ENCODE peak calls at places on chromosomes 16 and 17, in ten cellular contexts. Z, L, A, V, P, E, X, Q, T and M are unnamed samples.
A peak's percentile ranks its signal among the peaks of the same experiment; 100 is the strongest.

GRCh38 chr16:75022567-75022966 is 23.7 kb downstream of the ZNRF1 start:
- DNase-seq in Z (no peak), L (no peak), A (no peak), V (no peak), P (no peak), E (no peak), X (no peak), Q (no peak), T (no peak), M (no peak)

GRCh38 chr16:55280622-55281021 is 43.4 kb upstream of the IRX6 start:
- DNase-seq in Z (no peak), L (no peak), A (no peak), V (no peak), P (no peak), E (no peak), X (no peak), Q (no peak), T (no peak), M (no peak)

GRCh38 chr17:46045639-46046038 is 46.6 kb downstream of the STH start:
- DNase-seq in Z (no peak), L (no peak), A (no peak), V (no peak), P (no peak), E (no peak), X (no peak), Q (no peak), T (no peak), M (no peak)

GRCh38 chr16:85402910-85403692 is 210.0 kb upstream of the GSE1 start:
- DNase-seq in Z (no peak), L (no peak), A (peak; percentile 81), V (peak; percentile 79), P (peak; percentile 69), E (peak; percentile 31), X (peak; percentile 71), Q (no peak), T (no peak), M (peak; percentile 96)

GRCh38 chr16:57883953-57884654 is 81.8 kb upstream of the KIFC3 start:
- DNase-seq in Z (no peak), L (no peak), A (no peak), V (no peak), P (no peak), E (no peak), X (no peak), Q (no peak), T (no peak), M (no peak)

GRCh38 chr17:69050999-69051775 is 9.5 kb downstream of the ABCA9 start:
- DNase-seq in Z (no peak), L (no peak), A (no peak), V (no peak), P (no peak), E (no peak), X (peak; percentile 88), Q (no peak), T (no peak), M (no peak)

GRCh38 chr17:11209906-11210305 is 31.1 kb upstream of the SHISA6 start:
- DNase-seq in Z (no peak), L (no peak), A (no peak), V (no peak), P (no peak), E (no peak), X (no peak), Q (no peak), T (no peak), M (no peak)

GRCh38 chr16:84592718-84593117 is 25.2 kb downstream of the COTL1 start:
- DNase-seq in Z (no peak), L (no peak), A (no peak), V (no peak), P (no peak), E (no peak), X (no peak), Q (no peak), T (no peak), M (no peak)

GRCh38 chr16:1990336-1991134 is 765 bp downstream of the SYNGR3 start:
- DNase-seq in Z (no peak), L (no peak), A (no peak), V (no peak), P (no peak), E (peak; percentile 50), X (no peak), Q (peak; percentile 33), T (peak; percentile 28), M (no peak)

GRCh38 chr16:50496990-50497389 is 51.2 kb upstream of the NKD1 start:
- DNase-seq in Z (peak; percentile 14), L (no peak), A (no peak), V (no peak), P (no peak), E (no peak), X (peak; percentile 3), Q (peak; percentile 6), T (no peak), M (no peak)

GRCh38 chr16:11843206-11843605 is 8.1 kb downstream of the RSL1D1 start:
- DNase-seq in Z (no peak), L (no peak), A (no peak), V (no peak), P (no peak), E (no peak), X (no peak), Q (no peak), T (no peak), M (no peak)

GRCh38 chr16:88570691-88571092 is 489 bp downstream of the ZC3H18 start:
- DNase-seq in Z (no peak), L (peak; percentile 26), A (no peak), V (no peak), P (no peak), E (peak; percentile 52), X (peak; percentile 11), Q (peak; percentile 16), T (peak; percentile 34), M (no peak)

GRCh38 chr17:46818319-46818928 is at the start of gene WNT3:
- DNase-seq in Z (no peak), L (peak; percentile 31), A (no peak), V (no peak), P (no peak), E (peak; percentile 63), X (no peak), Q (peak; percentile 80), T (peak; percentile 22), M (peak; percentile 91)

GRCh38 chr16:8611886-8612595 is 9.5 kb upstream of the METTL22 start:
- DNase-seq in Z (no peak), L (no peak), A (no peak), V (no peak), P (no peak), E (no peak), X (peak; percentile 60), Q (no peak), T (no peak), M (no peak)

GRCh38 chr16:85010931-85011845 is at the start of gene ZDHHC7:
- DNase-seq in Z (peak; percentile 87), L (peak; percentile 83), A (peak; percentile 95), V (peak; percentile 96), P (peak; percentile 95), E (peak; percentile 87), X (peak; percentile 87), Q (peak; percentile 81), T (peak; percentile 81), M (peak; percentile 98)

GRCh38 chr16:88769617-88770458 is 15.2 kb downstream of the PIEZO1 start:
- DNase-seq in Z (peak; percentile 65), L (no peak), A (peak; percentile 65), V (no peak), P (no peak), E (peak; percentile 35), X (peak; percentile 48), Q (peak; percentile 94), T (no peak), M (peak; percentile 90)

GRCh38 chr16:20868890-20869289 is 31.3 kb downstream of the DCUN1D3 start:
- DNase-seq in Z (peak; percentile 80), L (no peak), A (peak; percentile 78), V (peak; percentile 94), P (peak; percentile 96), E (no peak), X (peak; percentile 51), Q (peak; percentile 64), T (no peak), M (peak; percentile 68)

GRCh38 chr16:19330801-19331484 is 45.4 kb downstream of the CLEC19A start:
- DNase-seq in Z (no peak), L (no peak), A (peak; percentile 93), V (no peak), P (no peak), E (no peak), X (no peak), Q (no peak), T (no peak), M (peak; percentile 51)

GRCh38 chr16:67530013-67530939 is 1.6 kb downstream of the RIPOR1 start:
- DNase-seq in Z (peak; percentile 67), L (no peak), A (peak; percentile 93), V (peak; percentile 96), P (peak; percentile 92), E (peak; percentile 38), X (peak; percentile 80), Q (no peak), T (no peak), M (peak; percentile 100)

GRCh38 chr17:57662021-57662420 is 83.1 kb downstream of the CCDC182 start:
- DNase-seq in Z (no peak), L (no peak), A (no peak), V (no peak), P (peak; percentile 11), E (no peak), X (no peak), Q (peak; percentile 75), T (no peak), M (no peak)

GRCh38 chr17:80738020-80738380 is 193.4 kb downstream of the RPTOR start:
- DNase-seq in Z (no peak), L (no peak), A (no peak), V (no peak), P (no peak), E (no peak), X (no peak), Q (no peak), T (no peak), M (no peak)

GRCh38 chr17:81285179-81285878 is 9.8 kb downstream of the SLC38A10 start:
- DNase-seq in Z (peak; percentile 78), L (peak; percentile 50), A (peak; percentile 22), V (peak; percentile 94), P (peak; percentile 88), E (peak; percentile 66), X (peak; percentile 71), Q (no peak), T (peak; percentile 38), M (peak; percentile 98)

GRCh38 chr17:82865274-82865673 is 25.5 kb upstream of the ZNF750 start:
- DNase-seq in Z (no peak), L (no peak), A (no peak), V (no peak), P (no peak), E (no peak), X (no peak), Q (no peak), T (no peak), M (peak; percentile 60)

GRCh38 chr16:14205666-14206065 is 134.5 kb downstream of the MRTFB start:
- DNase-seq in Z (no peak), L (no peak), A (no peak), V (no peak), P (no peak), E (no peak), X (peak; percentile 79), Q (no peak), T (no peak), M (no peak)

GRCh38 chr17:80940171-80941123 is 51.2 kb upstream of the CHMP6 start:
- DNase-seq in Z (no peak), L (no peak), A (no peak), V (peak; percentile 54), P (peak; percentile 58), E (no peak), X (no peak), Q (no peak), T (no peak), M (peak; percentile 58)

GRCh38 chr16:23357761-23358290 is 55.7 kb downstream of the SCNN1B start:
- DNase-seq in Z (no peak), L (no peak), A (no peak), V (peak; percentile 12), P (peak; percentile 35), E (no peak), X (no peak), Q (no peak), T (no peak), M (no peak)

GRCh38 chr16:10202650-10203049 is 20.4 kb upstream of the GRIN2A start:
- DNase-seq in Z (no peak), L (no peak), A (no peak), V (no peak), P (no peak), E (no peak), X (no peak), Q (peak; percentile 4), T (no peak), M (no peak)

GRCh38 chr16:53803451-53803850 is 99.5 kb downstream of the FTO start:
- DNase-seq in Z (no peak), L (no peak), A (no peak), V (no peak), P (no peak), E (no peak), X (no peak), Q (no peak), T (no peak), M (no peak)